ENCODE peak calls at places on chromosomes 16 and 17, in five cellular contexts. H, N, M, D and P are unnamed samples.

GRCh38 chr16:64094992-64095579 is 1026.8 kb downstream of the CDH11 start:
- DNase-seq in M (peak; percentile 2), N (peak; percentile 83), D (no peak), H (no peak), P (no peak)

GRCh38 chr17:17993366-17993765 is 20.7 kb downstream of the DRC3 start:
- DNase-seq in D (no peak), M (no peak), H (no peak), N (no peak), P (no peak)

GRCh38 chr17:6558276-6558675 is 1.9 kb upstream of the PITPNM3 start:
- DNase-seq in D (no peak), M (no peak), H (no peak), N (no peak), P (no peak)

GRCh38 chr17:77466140-77466539 is 325.4 kb downstream of the SEC14L1 start:
- DNase-seq in D (no peak), M (no peak), H (peak; percentile 90), N (no peak), P (no peak)

GRCh38 chr17:82793974-82794620 is 42.2 kb downstream of the TBCD start:
- DNase-seq in H (no peak), D (no peak), N (peak; percentile 53), M (no peak), P (no peak)

GRCh38 chr16:87032554-87032953 is 284.6 kb downstream of the C16orf95 start:
- DNase-seq in N (no peak), D (no peak), M (no peak), H (no peak), P (no peak)

GRCh38 chr16:1245452-1246005 is 5.0 kb downstream of the TPSAB1 start:
- DNase-seq in H (peak; percentile 12), D (no peak), M (peak; percentile 57), N (no peak), P (no peak)

GRCh38 chr17:81012574-81013447 is 21.2 kb downstream of the CHMP6 start:
- DNase-seq in D (no peak), N (no peak), M (no peak), H (no peak), P (no peak)

GRCh38 chr16:12163970-12164369 is 187.4 kb downstream of the SNX29 start:
- DNase-seq in N (no peak), H (no peak), D (no peak), M (no peak), P (no peak)

GRCh38 chr17:80922580-80923160 is 69.0 kb upstream of the CHMP6 start:
- DNase-seq in M (no peak), N (no peak), D (no peak), H (no peak), P (no peak)

GRCh38 chr16:74922150-74923138 is 62.5 kb downstream of the WDR59 start:
- DNase-seq in M (no peak), D (no peak), N (no peak), H (no peak), P (no peak)

GRCh38 chr17:5110816-5111215 is 862 bp downstream of the ZNF232 start:
- DNase-seq in H (no peak), N (no peak), M (peak; percentile 65), D (no peak), P (peak; percentile 67)

GRCh38 chr16:12081048-12081404 is 104.5 kb downstream of the SNX29 start:
- DNase-seq in D (no peak), N (no peak), H (no peak), M (no peak), P (no peak)

GRCh38 chr16:29306953-29307597 is 99.4 kb downstream of the NPIPB11 start:
- DNase-seq in D (no peak), N (no peak), M (no peak), H (no peak), P (no peak)

GRCh38 chr17:4109424-4109823 is 33.4 kb downstream of the ZZEF1 start:
- DNase-seq in M (no peak), H (no peak), D (no peak), N (no peak), P (no peak)

GRCh38 chr17:76121932-76122383 is 18.4 kb upstream of the EXOC7 start:
- DNase-seq in H (no peak), N (peak; percentile 9), D (no peak), M (no peak), P (no peak)

GRCh38 chr16:64659863-64660262 is 462.0 kb downstream of the CDH11 start:
- DNase-seq in D (no peak), H (no peak), N (no peak), M (no peak), P (no peak)

GRCh38 chr16:1534021-1535020 is 855 bp downstream of the TMEM204 start:
- DNase-seq in N (peak; percentile 29), M (no peak), D (no peak), H (no peak), P (no peak)

GRCh38 chr16:80500116-80500859 is 40.5 kb upstream of the DYNLRB2 start:
- DNase-seq in M (no peak), D (no peak), H (no peak), N (no peak), P (peak; percentile 2)

GRCh38 chr16:57478396-57479024 is 7.8 kb downstream of the DOK4 start:
- DNase-seq in H (no peak), M (no peak), D (no peak), N (no peak), P (no peak)

GRCh38 chr16:13316008-13316407 is 414.6 kb downstream of the SHISA9 start:
- DNase-seq in N (peak; percentile 82), D (no peak), M (no peak), H (no peak), P (no peak)

GRCh38 chr17:40070644-40070894 is 7.8 kb downstream of the THRA start:
- DNase-seq in H (no peak), M (peak; percentile 25), N (no peak), D (no peak), P (no peak)

GRCh38 chr17:33267279-33267790 is 25.8 kb downstream of the ASIC2 start:
- DNase-seq in N (peak; percentile 84), H (no peak), M (no peak), D (no peak), P (no peak)

GRCh38 chr17:18966831-18967624 is 15.1 kb downstream of the SLC5A10 start:
- DNase-seq in M (no peak), D (peak; percentile 7), N (peak; percentile 17), H (no peak), P (no peak)

GRCh38 chr17:79832211-79833109 is 6.8 kb downstream of the CBX4 start:
- DNase-seq in M (peak; percentile 14), N (no peak), H (peak; percentile 23), D (no peak), P (no peak)

GRCh38 chr17:1882836-1883235 is 53.0 kb downstream of the RPA1 start:
- DNase-seq in D (no peak), N (peak; percentile 43), H (peak; percentile 52), M (peak; percentile 28), P (peak; percentile 55)

GRCh38 chr16:30926333-30926811 is 3.0 kb downstream of the FBXL19 start:
- DNase-seq in M (no peak), D (no peak), N (no peak), H (no peak), P (no peak)

GRCh38 chr17:11330871-11331270 is 89.9 kb downstream of the SHISA6 start:
- DNase-seq in D (no peak), H (no peak), M (no peak), N (peak; percentile 1), P (no peak)

GRCh38 chr17:74521701-74522201 is 9.5 kb downstream of the CD300LB start:
- DNase-seq in M (peak; percentile 98), H (no peak), D (no peak), N (no peak), P (no peak)

GRCh38 chr17:68379150-68379510 is 78.2 kb downstream of the WIPI1 start:
- DNase-seq in D (no peak), N (no peak), M (no peak), H (no peak), P (no peak)